ENCODE peak calls at places on chromosomes 7 and 10, in six cellular contexts. Z is kidney epithelial cell; B is T-cell; U is stimulated activated CD4-positive, alpha-beta T cell treated with anti-CD3 and anti-CD28 coated beads, TNF-alpha, amount 100 ng/mL, for 24 hours; W is nephron progenitor cell; D is bronchial epithelial cell. G is an unnamed sample.

GRCh38 chr10:129766611-129767550 is 197.2 kb downstream of the EBF3 start:
- DNase-seq in Z (no peak), B (no peak), U (no peak), W (no peak), D (no peak), G (no peak)

GRCh38 chr7:134690016-134690415 is 43.4 kb downstream of the BPGM start:
- DNase-seq in Z (no peak), B (no peak), U (no peak), W (no peak), D (no peak), G (no peak)

GRCh38 chr7:133773601-133774000 is 353.5 kb upstream of the LRGUK start:
- DNase-seq in Z (no peak), B (no peak), U (no peak), W (no peak), D (no peak), G (no peak)

GRCh38 chr10:132793871-132794849 is 8.2 kb upstream of the NKX6-2 start:
- DNase-seq in Z (no peak), B (no peak), U (no peak), W (peak; percentile 61), D (no peak), G (no peak)

GRCh38 chr7:63112764-63113712 is 885.6 kb upstream of the ZNF722 start:
- DNase-seq in Z (no peak), B (no peak), U (no peak), W (no peak), D (no peak), G (no peak)

GRCh38 chr7:39016609-39017008 is 38.9 kb downstream of the POU6F2 start:
- DNase-seq in Z (no peak), B (no peak), U (no peak), W (no peak), D (peak; percentile 30), G (peak; percentile 22)

GRCh38 chr7:39595102-39595620 is 28.2 kb upstream of the RALA start:
- DNase-seq in Z (no peak), B (no peak), U (no peak), W (no peak), D (no peak), G (no peak)

GRCh38 chr7:1156782-1157535 is 3.0 kb downstream of the ZFAND2A start:
- DNase-seq in Z (peak; percentile 45), B (no peak), U (no peak), W (no peak), D (peak; percentile 47), G (no peak)

GRCh38 chr7:50339990-50340500 is 35.5 kb downstream of the IKZF1 start:
- DNase-seq in Z (no peak), B (peak; percentile 59), U (no peak), W (no peak), D (no peak), G (no peak)

GRCh38 chr10:33238643-33239042 is 95.8 kb downstream of the NRP1 start:
- DNase-seq in Z (no peak), B (no peak), U (no peak), W (no peak), D (peak; percentile 91), G (peak; percentile 86)

GRCh38 chr7:70647801-70648491 is 484.0 kb upstream of the GALNT17 start:
- DNase-seq in Z (peak; percentile 51), B (peak; percentile 87), U (peak; percentile 47), W (no peak), D (peak; percentile 94), G (peak; percentile 80)

GRCh38 chr7:81029523-81029922 is 110.7 kb upstream of the SEMA3C start:
- DNase-seq in Z (no peak), B (no peak), U (no peak), W (no peak), D (no peak), G (no peak)

GRCh38 chr7:81407094-81407493 is 362.8 kb downstream of the HGF start:
- DNase-seq in Z (no peak), B (no peak), U (no peak), W (no peak), D (no peak), G (no peak)

GRCh38 chr7:77954773-77955562 is 156.4 kb downstream of the PHTF2 start:
- DNase-seq in Z (no peak), B (no peak), U (no peak), W (no peak), D (no peak), G (no peak)

GRCh38 chr7:129898007-129898406 is 54.8 kb downstream of the UBE2H start:
- DNase-seq in Z (no peak), B (no peak), U (no peak), W (no peak), D (no peak), G (no peak)

GRCh38 chr7:130242198-130243014 is 24.3 kb upstream of the CPA2 start:
- DNase-seq in Z (peak; percentile 21), B (peak; percentile 50), U (peak; percentile 39), W (peak; percentile 57), D (peak; percentile 76), G (peak; percentile 93)

G was measured in foreskin keratinocyte.